ENCODE peak calls at places on chromosomes 5 and 9, in six cellular contexts. One of them, this sample, is unnamed.

GRCh38 chr9:98983295-98984268 is 39.9 kb downstream of the COL15A1 start:
- DNase-seq in activated T-cell treated with anti-CD3 and anti-CD28 coated beads for 1 hour: no peak
- DNase-seq in uterus: no peak
- DNase-seq in tibial nerve: no peak
- DNase-seq in occipital lobe: no peak
- DNase-seq in AG09319: peak; percentile 81
- DNase-seq in this sample: no peak

GRCh38 chr9:35748858-35749514 is at the start of the genes GBA2 and RGP1:
- DNase-seq in AG09319: no peak
- DNase-seq in activated T-cell treated with anti-CD3 and anti-CD28 coated beads for 1 hour: peak; percentile 38
- DNase-seq in tibial nerve: peak; percentile 51
- DNase-seq in uterus: peak; percentile 75
- DNase-seq in occipital lobe: peak; percentile 83
- DNase-seq in this sample: peak; percentile 67

GRCh38 chr9:129146441-129146933 is 31.6 kb downstream of the IER5L start:
- DNase-seq in activated T-cell treated with anti-CD3 and anti-CD28 coated beads for 1 hour: no peak
- DNase-seq in occipital lobe: peak; percentile 13
- DNase-seq in uterus: peak; percentile 63
- DNase-seq in tibial nerve: no peak
- DNase-seq in AG09319: no peak
- DNase-seq in this sample: no peak

GRCh38 chr5:73545403-73545779 is 20.0 kb downstream of the ANKRA2 start:
- DNase-seq in occipital lobe: no peak
- DNase-seq in AG09319: no peak
- DNase-seq in uterus: no peak
- DNase-seq in activated T-cell treated with anti-CD3 and anti-CD28 coated beads for 1 hour: no peak
- DNase-seq in tibial nerve: no peak
- DNase-seq in this sample: no peak

GRCh38 chr5:135208555-135209494 is 174.8 kb upstream of the PITX1 start:
- DNase-seq in uterus: peak; percentile 58
- DNase-seq in AG09319: peak; percentile 74
- DNase-seq in activated T-cell treated with anti-CD3 and anti-CD28 coated beads for 1 hour: no peak
- DNase-seq in tibial nerve: no peak
- DNase-seq in occipital lobe: no peak
- DNase-seq in this sample: no peak

GRCh38 chr9:32707326-32707725 is 71.9 kb upstream of the TAF1L start:
- DNase-seq in AG09319: no peak
- DNase-seq in activated T-cell treated with anti-CD3 and anti-CD28 coated beads for 1 hour: no peak
- DNase-seq in occipital lobe: no peak
- DNase-seq in uterus: no peak
- DNase-seq in tibial nerve: no peak
- DNase-seq in this sample: no peak

GRCh38 chr5:180467028-180467427 is 27.2 kb upstream of the CNOT6 start:
- DNase-seq in activated T-cell treated with anti-CD3 and anti-CD28 coated beads for 1 hour: no peak
- DNase-seq in tibial nerve: no peak
- DNase-seq in uterus: no peak
- DNase-seq in AG09319: no peak
- DNase-seq in occipital lobe: no peak
- DNase-seq in this sample: no peak

GRCh38 chr5:139925163-139925562 is 117.9 kb downstream of the NRG2 start:
- DNase-seq in uterus: no peak
- DNase-seq in activated T-cell treated with anti-CD3 and anti-CD28 coated beads for 1 hour: no peak
- DNase-seq in AG09319: no peak
- DNase-seq in occipital lobe: no peak
- DNase-seq in tibial nerve: no peak
- DNase-seq in this sample: no peak

GRCh38 chr5:1726469-1726865 is 73.2 kb downstream of the MRPL36 start:
- DNase-seq in occipital lobe: no peak
- DNase-seq in uterus: no peak
- DNase-seq in AG09319: no peak
- DNase-seq in activated T-cell treated with anti-CD3 and anti-CD28 coated beads for 1 hour: no peak
- DNase-seq in tibial nerve: no peak
- DNase-seq in this sample: peak; percentile 11

GRCh38 chr5:91381774-91382492 is 1.2 kb downstream of the ARRDC3 start:
- DNase-seq in AG09319: peak; percentile 77
- DNase-seq in activated T-cell treated with anti-CD3 and anti-CD28 coated beads for 1 hour: peak; percentile 55
- DNase-seq in uterus: peak; percentile 73
- DNase-seq in occipital lobe: peak; percentile 79
- DNase-seq in tibial nerve: peak; percentile 79
- DNase-seq in this sample: peak; percentile 69

GRCh38 chr5:38807570-38808461 is 38.0 kb upstream of the OSMR start:
- DNase-seq in activated T-cell treated with anti-CD3 and anti-CD28 coated beads for 1 hour: no peak
- DNase-seq in tibial nerve: no peak
- DNase-seq in AG09319: no peak
- DNase-seq in uterus: no peak
- DNase-seq in occipital lobe: no peak
- DNase-seq in this sample: no peak

GRCh38 chr5:73519531-73520283 is 21.5 kb downstream of the BTF3 start:
- DNase-seq in occipital lobe: peak; percentile 12
- DNase-seq in AG09319: peak; percentile 56
- DNase-seq in tibial nerve: peak; percentile 82
- DNase-seq in uterus: peak; percentile 46
- DNase-seq in activated T-cell treated with anti-CD3 and anti-CD28 coated beads for 1 hour: peak; percentile 31
- DNase-seq in this sample: peak; percentile 41

GRCh38 chr5:92616085-92616484 is 964.9 kb downstream of the NR2F1-AS1 start:
- DNase-seq in occipital lobe: no peak
- DNase-seq in tibial nerve: no peak
- DNase-seq in AG09319: no peak
- DNase-seq in uterus: no peak
- DNase-seq in activated T-cell treated with anti-CD3 and anti-CD28 coated beads for 1 hour: no peak
- DNase-seq in this sample: no peak

GRCh38 chr5:40568548-40568947 is 111.2 kb upstream of the PTGER4 start:
- DNase-seq in activated T-cell treated with anti-CD3 and anti-CD28 coated beads for 1 hour: no peak
- DNase-seq in AG09319: no peak
- DNase-seq in tibial nerve: no peak
- DNase-seq in uterus: no peak
- DNase-seq in occipital lobe: no peak
- DNase-seq in this sample: no peak

GRCh38 chr5:10676224-10676623 is 84.8 kb downstream of the DAP start:
- DNase-seq in tibial nerve: no peak
- DNase-seq in uterus: no peak
- DNase-seq in occipital lobe: no peak
- DNase-seq in AG09319: no peak
- DNase-seq in activated T-cell treated with anti-CD3 and anti-CD28 coated beads for 1 hour: no peak
- DNase-seq in this sample: no peak

GRCh38 chr9:71769175-71770165 is 1.2 kb upstream of the CEMIP2 start:
- DNase-seq in uterus: peak; percentile 63
- DNase-seq in tibial nerve: peak; percentile 53
- DNase-seq in AG09319: no peak
- DNase-seq in activated T-cell treated with anti-CD3 and anti-CD28 coated beads for 1 hour: peak; percentile 55
- DNase-seq in occipital lobe: peak; percentile 52
- DNase-seq in this sample: peak; percentile 65

GRCh38 chr5:141919218-141920129 is 4.2 kb upstream of the DELE1 start:
- DNase-seq in tibial nerve: no peak
- DNase-seq in activated T-cell treated with anti-CD3 and anti-CD28 coated beads for 1 hour: no peak
- DNase-seq in occipital lobe: no peak
- DNase-seq in uterus: no peak
- DNase-seq in AG09319: no peak
- DNase-seq in this sample: no peak

GRCh38 chr5:125198270-125198974 is 452.0 kb upstream of the ZNF608 start:
- DNase-seq in AG09319: peak; percentile 84
- DNase-seq in uterus: peak; percentile 76
- DNase-seq in activated T-cell treated with anti-CD3 and anti-CD28 coated beads for 1 hour: no peak
- DNase-seq in occipital lobe: peak; percentile 43
- DNase-seq in tibial nerve: peak; percentile 77
- DNase-seq in this sample: no peak

GRCh38 chr5:142439208-142439607 is 114.4 kb upstream of the SPRY4 start:
- DNase-seq in occipital lobe: no peak
- DNase-seq in tibial nerve: no peak
- DNase-seq in AG09319: no peak
- DNase-seq in activated T-cell treated with anti-CD3 and anti-CD28 coated beads for 1 hour: no peak
- DNase-seq in uterus: no peak
- DNase-seq in this sample: no peak

GRCh38 chr5:10106806-10107205 is 142.9 kb downstream of the ATPSCKMT start:
- DNase-seq in AG09319: no peak
- DNase-seq in occipital lobe: no peak
- DNase-seq in activated T-cell treated with anti-CD3 and anti-CD28 coated beads for 1 hour: no peak
- DNase-seq in tibial nerve: no peak
- DNase-seq in uterus: no peak
- DNase-seq in this sample: no peak

GRCh38 chr9:4143951-4144717 is 155.7 kb downstream of the GLIS3 start:
- DNase-seq in occipital lobe: no peak
- DNase-seq in tibial nerve: no peak
- DNase-seq in activated T-cell treated with anti-CD3 and anti-CD28 coated beads for 1 hour: no peak
- DNase-seq in uterus: no peak
- DNase-seq in AG09319: peak; percentile 18
- DNase-seq in this sample: no peak

GRCh38 chr9:89984214-89984613 is 379.4 kb downstream of the GADD45G start:
- DNase-seq in tibial nerve: no peak
- DNase-seq in AG09319: no peak
- DNase-seq in uterus: no peak
- DNase-seq in activated T-cell treated with anti-CD3 and anti-CD28 coated beads for 1 hour: no peak
- DNase-seq in occipital lobe: no peak
- DNase-seq in this sample: no peak

GRCh38 chr5:150015415-150015814 is 14.9 kb downstream of the HMGXB3 start:
- DNase-seq in tibial nerve: no peak
- DNase-seq in AG09319: no peak
- DNase-seq in uterus: no peak
- DNase-seq in activated T-cell treated with anti-CD3 and anti-CD28 coated beads for 1 hour: no peak
- DNase-seq in occipital lobe: no peak
- DNase-seq in this sample: no peak

GRCh38 chr5:75324791-75325190 is 12.2 kb upstream of the HMGCR start:
- DNase-seq in tibial nerve: no peak
- DNase-seq in occipital lobe: no peak
- DNase-seq in AG09319: no peak
- DNase-seq in activated T-cell treated with anti-CD3 and anti-CD28 coated beads for 1 hour: no peak
- DNase-seq in uterus: no peak
- DNase-seq in this sample: no peak

GRCh38 chr5:118125687-118126086 is 862.7 kb downstream of the DTWD2 start:
- DNase-seq in activated T-cell treated with anti-CD3 and anti-CD28 coated beads for 1 hour: no peak
- DNase-seq in occipital lobe: no peak
- DNase-seq in uterus: no peak
- DNase-seq in tibial nerve: no peak
- DNase-seq in AG09319: no peak
- DNase-seq in this sample: no peak

GRCh38 chr5:82417776-82418607 is 139.8 kb upstream of the RPS23 start:
- DNase-seq in uterus: no peak
- DNase-seq in activated T-cell treated with anti-CD3 and anti-CD28 coated beads for 1 hour: no peak
- DNase-seq in AG09319: no peak
- DNase-seq in occipital lobe: no peak
- DNase-seq in tibial nerve: no peak
- DNase-seq in this sample: no peak

GRCh38 chr5:104344809-104345512 is 782.4 kb upstream of the NUDT12 start:
- DNase-seq in tibial nerve: no peak
- DNase-seq in AG09319: no peak
- DNase-seq in uterus: no peak
- DNase-seq in activated T-cell treated with anti-CD3 and anti-CD28 coated beads for 1 hour: no peak
- DNase-seq in occipital lobe: no peak
- DNase-seq in this sample: no peak

GRCh38 chr5:175657593-175658271 is at the start of gene HRH2:
- DNase-seq in tibial nerve: no peak
- DNase-seq in AG09319: no peak
- DNase-seq in occipital lobe: peak; percentile 68
- DNase-seq in activated T-cell treated with anti-CD3 and anti-CD28 coated beads for 1 hour: peak; percentile 30
- DNase-seq in uterus: no peak
- DNase-seq in this sample: no peak

GRCh38 chr5:176809544-176810083 is 745 bp upstream of the UNC5A start:
- DNase-seq in uterus: no peak
- DNase-seq in occipital lobe: no peak
- DNase-seq in AG09319: no peak
- DNase-seq in tibial nerve: no peak
- DNase-seq in activated T-cell treated with anti-CD3 and anti-CD28 coated beads for 1 hour: no peak
- DNase-seq in this sample: no peak

GRCh38 chr9:2655411-2655901 is 33.9 kb downstream of the VLDLR start:
- DNase-seq in occipital lobe: no peak
- DNase-seq in activated T-cell treated with anti-CD3 and anti-CD28 coated beads for 1 hour: no peak
- DNase-seq in tibial nerve: no peak
- DNase-seq in uterus: no peak
- DNase-seq in AG09319: peak; percentile 37
- DNase-seq in this sample: peak; percentile 44

GRCh38 chr9:136587145-136587943 is 41.5 kb upstream of the NOTCH1 start:
- DNase-seq in occipital lobe: peak; percentile 33
- DNase-seq in AG09319: peak; percentile 25
- DNase-seq in tibial nerve: peak; percentile 53
- DNase-seq in uterus: peak; percentile 81
- DNase-seq in activated T-cell treated with anti-CD3 and anti-CD28 coated beads for 1 hour: no peak
- DNase-seq in this sample: no peak

GRCh38 chr5:55159763-55160492 is at the start of gene GPX8:
- DNase-seq in AG09319: peak; percentile 69
- DNase-seq in tibial nerve: peak; percentile 40
- DNase-seq in activated T-cell treated with anti-CD3 and anti-CD28 coated beads for 1 hour: no peak
- DNase-seq in occipital lobe: no peak
- DNase-seq in uterus: peak; percentile 50
- DNase-seq in this sample: no peak

GRCh38 chr5:31137676-31138075 is 55.8 kb upstream of the CDH6 start:
- DNase-seq in AG09319: no peak
- DNase-seq in tibial nerve: no peak
- DNase-seq in occipital lobe: no peak
- DNase-seq in uterus: no peak
- DNase-seq in activated T-cell treated with anti-CD3 and anti-CD28 coated beads for 1 hour: no peak
- DNase-seq in this sample: no peak

GRCh38 chr9:127396808-127397721 is at the start of gene SLC2A8:
- DNase-seq in AG09319: peak; percentile 98
- DNase-seq in uterus: peak; percentile 99
- DNase-seq in tibial nerve: peak; percentile 96
- DNase-seq in occipital lobe: peak; percentile 99
- DNase-seq in activated T-cell treated with anti-CD3 and anti-CD28 coated beads for 1 hour: peak; percentile 66
- DNase-seq in this sample: peak; percentile 97

GRCh38 chr5:159120446-159120845 is 20.7 kb upstream of the EBF1 start:
- DNase-seq in occipital lobe: no peak
- DNase-seq in tibial nerve: no peak
- DNase-seq in AG09319: no peak
- DNase-seq in uterus: no peak
- DNase-seq in activated T-cell treated with anti-CD3 and anti-CD28 coated beads for 1 hour: no peak
- DNase-seq in this sample: no peak

GRCh38 chr9:129442791-129443511 is 177.9 kb downstream of the C9orf50 start:
- DNase-seq in uterus: no peak
- DNase-seq in tibial nerve: no peak
- DNase-seq in occipital lobe: no peak
- DNase-seq in AG09319: no peak
- DNase-seq in activated T-cell treated with anti-CD3 and anti-CD28 coated beads for 1 hour: no peak
- DNase-seq in this sample: no peak

GRCh38 chr9:135614821-135615665 is 24.3 kb downstream of the GLT6D1 start:
- DNase-seq in AG09319: no peak
- DNase-seq in tibial nerve: no peak
- DNase-seq in occipital lobe: no peak
- DNase-seq in activated T-cell treated with anti-CD3 and anti-CD28 coated beads for 1 hour: no peak
- DNase-seq in uterus: no peak
- DNase-seq in this sample: no peak

GRCh38 chr5:134122530-134122929 is 8.0 kb downstream of the TCF7 start:
- DNase-seq in AG09319: no peak
- DNase-seq in activated T-cell treated with anti-CD3 and anti-CD28 coated beads for 1 hour: no peak
- DNase-seq in tibial nerve: no peak
- DNase-seq in occipital lobe: no peak
- DNase-seq in uterus: no peak
- DNase-seq in this sample: peak; percentile 55

GRCh38 chr5:166382031-166382430 is 1909.4 kb upstream of the WWC1 start:
- DNase-seq in tibial nerve: no peak
- DNase-seq in uterus: no peak
- DNase-seq in AG09319: no peak
- DNase-seq in activated T-cell treated with anti-CD3 and anti-CD28 coated beads for 1 hour: no peak
- DNase-seq in occipital lobe: no peak
- DNase-seq in this sample: no peak